ENCODE peak calls at places on chromosomes 7 and 10, in ten cellular contexts. One of them, this sample, is unnamed.

GRCh38 chr7:80722596-80723141 is 84.2 kb downstream of the CD36 start:
- DNase-seq in HEK293T: no peak
- DNase-seq in activated effector memory CD4-positive, alpha-beta T cell treated with anti-CD3 and anti-CD28 coated beads, Interleukin-2, amount 50 U/mL, for 16 hours: no peak
- DNase-seq in Calu3: peak; percentile 60
- DNase-seq in colonic mucosa: no peak
- DNase-seq in fibroblast of the aortic adventitia: peak; percentile 100
- DNase-seq in GM03348: peak; percentile 82
- DNase-seq in NCI-H1105: no peak
- DNase-seq in spleen: no peak
- DNase-seq in anterior cingulate cortex: no peak
- DNase-seq in this sample: peak; percentile 23

GRCh38 chr7:57403601-57404342 is 46.2 kb upstream of the ZNF716 start:
- DNase-seq in HEK293T: no peak
- DNase-seq in activated effector memory CD4-positive, alpha-beta T cell treated with anti-CD3 and anti-CD28 coated beads, Interleukin-2, amount 50 U/mL, for 16 hours: no peak
- DNase-seq in Calu3: no peak
- DNase-seq in colonic mucosa: no peak
- DNase-seq in fibroblast of the aortic adventitia: no peak
- DNase-seq in GM03348: no peak
- DNase-seq in NCI-H1105: peak; percentile 49
- DNase-seq in spleen: peak; percentile 76
- DNase-seq in anterior cingulate cortex: peak; percentile 19
- DNase-seq in this sample: peak; percentile 79

GRCh38 chr10:132264966-132265877 is 42.5 kb downstream of the STK32C start:
- DNase-seq in HEK293T: no peak
- DNase-seq in activated effector memory CD4-positive, alpha-beta T cell treated with anti-CD3 and anti-CD28 coated beads, Interleukin-2, amount 50 U/mL, for 16 hours: no peak
- DNase-seq in Calu3: no peak
- DNase-seq in colonic mucosa: no peak
- DNase-seq in fibroblast of the aortic adventitia: peak; percentile 5
- DNase-seq in GM03348: peak; percentile 77
- DNase-seq in NCI-H1105: no peak
- DNase-seq in spleen: peak; percentile 61
- DNase-seq in anterior cingulate cortex: no peak
- DNase-seq in this sample: peak; percentile 5

GRCh38 chr7:156896388-156897022 is 3.5 kb upstream of the LMBR1 start:
- DNase-seq in HEK293T: no peak
- DNase-seq in activated effector memory CD4-positive, alpha-beta T cell treated with anti-CD3 and anti-CD28 coated beads, Interleukin-2, amount 50 U/mL, for 16 hours: no peak
- DNase-seq in Calu3: no peak
- DNase-seq in colonic mucosa: no peak
- DNase-seq in fibroblast of the aortic adventitia: no peak
- DNase-seq in GM03348: no peak
- DNase-seq in NCI-H1105: no peak
- DNase-seq in spleen: no peak
- DNase-seq in anterior cingulate cortex: no peak
- DNase-seq in this sample: no peak

GRCh38 chr7:143514995-143515735 is 37.5 kb downstream of the TAS2R41 start:
- DNase-seq in HEK293T: no peak
- DNase-seq in activated effector memory CD4-positive, alpha-beta T cell treated with anti-CD3 and anti-CD28 coated beads, Interleukin-2, amount 50 U/mL, for 16 hours: no peak
- DNase-seq in Calu3: no peak
- DNase-seq in colonic mucosa: no peak
- DNase-seq in fibroblast of the aortic adventitia: peak; percentile 27
- DNase-seq in GM03348: peak; percentile 26
- DNase-seq in NCI-H1105: no peak
- DNase-seq in spleen: no peak
- DNase-seq in anterior cingulate cortex: no peak
- DNase-seq in this sample: no peak

GRCh38 chr7:77903597-77903996 is 105.0 kb downstream of the PHTF2 start:
- DNase-seq in HEK293T: peak; percentile 21
- DNase-seq in activated effector memory CD4-positive, alpha-beta T cell treated with anti-CD3 and anti-CD28 coated beads, Interleukin-2, amount 50 U/mL, for 16 hours: peak; percentile 65
- DNase-seq in Calu3: no peak
- DNase-seq in colonic mucosa: no peak
- DNase-seq in fibroblast of the aortic adventitia: peak; percentile 15
- DNase-seq in GM03348: peak; percentile 13
- DNase-seq in NCI-H1105: no peak
- DNase-seq in spleen: no peak
- DNase-seq in anterior cingulate cortex: no peak
- DNase-seq in this sample: no peak

GRCh38 chr10:90751107-90751997 is 106.5 kb downstream of the HTR7 start:
- DNase-seq in HEK293T: peak; percentile 54
- DNase-seq in activated effector memory CD4-positive, alpha-beta T cell treated with anti-CD3 and anti-CD28 coated beads, Interleukin-2, amount 50 U/mL, for 16 hours: peak; percentile 69
- DNase-seq in Calu3: peak; percentile 46
- DNase-seq in colonic mucosa: peak; percentile 32
- DNase-seq in fibroblast of the aortic adventitia: peak; percentile 61
- DNase-seq in GM03348: peak; percentile 47
- DNase-seq in NCI-H1105: no peak
- DNase-seq in spleen: no peak
- DNase-seq in anterior cingulate cortex: no peak
- DNase-seq in this sample: no peak

GRCh38 chr7:2116903-2117680 is 115.7 kb downstream of the MAD1L1 start:
- DNase-seq in HEK293T: no peak
- DNase-seq in activated effector memory CD4-positive, alpha-beta T cell treated with anti-CD3 and anti-CD28 coated beads, Interleukin-2, amount 50 U/mL, for 16 hours: no peak
- DNase-seq in Calu3: no peak
- DNase-seq in colonic mucosa: no peak
- DNase-seq in fibroblast of the aortic adventitia: peak; percentile 50
- DNase-seq in GM03348: peak; percentile 53
- DNase-seq in NCI-H1105: no peak
- DNase-seq in spleen: no peak
- DNase-seq in anterior cingulate cortex: peak; percentile 36
- DNase-seq in this sample: peak; percentile 75

GRCh38 chr7:33425385-33425784 is 296.0 kb downstream of the BBS9 start:
- DNase-seq in HEK293T: no peak
- DNase-seq in activated effector memory CD4-positive, alpha-beta T cell treated with anti-CD3 and anti-CD28 coated beads, Interleukin-2, amount 50 U/mL, for 16 hours: no peak
- DNase-seq in Calu3: no peak
- DNase-seq in colonic mucosa: no peak
- DNase-seq in fibroblast of the aortic adventitia: no peak
- DNase-seq in GM03348: no peak
- DNase-seq in NCI-H1105: no peak
- DNase-seq in spleen: peak; percentile 30
- DNase-seq in anterior cingulate cortex: no peak
- DNase-seq in this sample: no peak

GRCh38 chr7:17638727-17639126 is 301.6 kb downstream of the SNX13 start:
- DNase-seq in HEK293T: no peak
- DNase-seq in activated effector memory CD4-positive, alpha-beta T cell treated with anti-CD3 and anti-CD28 coated beads, Interleukin-2, amount 50 U/mL, for 16 hours: no peak
- DNase-seq in Calu3: peak; percentile 39
- DNase-seq in colonic mucosa: no peak
- DNase-seq in fibroblast of the aortic adventitia: no peak
- DNase-seq in GM03348: no peak
- DNase-seq in NCI-H1105: peak; percentile 18
- DNase-seq in spleen: no peak
- DNase-seq in anterior cingulate cortex: no peak
- DNase-seq in this sample: no peak

GRCh38 chr10:120823251-120823650 is 27.9 kb upstream of the WDR11 start:
- DNase-seq in HEK293T: no peak
- DNase-seq in activated effector memory CD4-positive, alpha-beta T cell treated with anti-CD3 and anti-CD28 coated beads, Interleukin-2, amount 50 U/mL, for 16 hours: no peak
- DNase-seq in Calu3: no peak
- DNase-seq in colonic mucosa: no peak
- DNase-seq in fibroblast of the aortic adventitia: no peak
- DNase-seq in GM03348: no peak
- DNase-seq in NCI-H1105: no peak
- DNase-seq in spleen: no peak
- DNase-seq in anterior cingulate cortex: no peak
- DNase-seq in this sample: no peak

GRCh38 chr10:3482200-3482993 is 302.6 kb downstream of the KLF6 start:
- DNase-seq in HEK293T: peak; percentile 62
- DNase-seq in activated effector memory CD4-positive, alpha-beta T cell treated with anti-CD3 and anti-CD28 coated beads, Interleukin-2, amount 50 U/mL, for 16 hours: no peak
- DNase-seq in Calu3: peak; percentile 68
- DNase-seq in colonic mucosa: peak; percentile 76
- DNase-seq in fibroblast of the aortic adventitia: peak; percentile 89
- DNase-seq in GM03348: peak; percentile 80
- DNase-seq in NCI-H1105: peak; percentile 50
- DNase-seq in spleen: no peak
- DNase-seq in anterior cingulate cortex: no peak
- DNase-seq in this sample: no peak

GRCh38 chr7:55524558-55525310 is 47.6 kb downstream of the VOPP1 start:
- DNase-seq in HEK293T: no peak
- DNase-seq in activated effector memory CD4-positive, alpha-beta T cell treated with anti-CD3 and anti-CD28 coated beads, Interleukin-2, amount 50 U/mL, for 16 hours: no peak
- DNase-seq in Calu3: no peak
- DNase-seq in colonic mucosa: no peak
- DNase-seq in fibroblast of the aortic adventitia: no peak
- DNase-seq in GM03348: no peak
- DNase-seq in NCI-H1105: no peak
- DNase-seq in spleen: no peak
- DNase-seq in anterior cingulate cortex: no peak
- DNase-seq in this sample: no peak

GRCh38 chr7:114364151-114364550 is 50.5 kb upstream of the FOXP2 start:
- DNase-seq in HEK293T: no peak
- DNase-seq in activated effector memory CD4-positive, alpha-beta T cell treated with anti-CD3 and anti-CD28 coated beads, Interleukin-2, amount 50 U/mL, for 16 hours: no peak
- DNase-seq in Calu3: no peak
- DNase-seq in colonic mucosa: no peak
- DNase-seq in fibroblast of the aortic adventitia: no peak
- DNase-seq in GM03348: no peak
- DNase-seq in NCI-H1105: no peak
- DNase-seq in spleen: no peak
- DNase-seq in anterior cingulate cortex: no peak
- DNase-seq in this sample: no peak

GRCh38 chr10:97119058-97119832 is 66.5 kb downstream of the SLIT1 start:
- DNase-seq in HEK293T: no peak
- DNase-seq in activated effector memory CD4-positive, alpha-beta T cell treated with anti-CD3 and anti-CD28 coated beads, Interleukin-2, amount 50 U/mL, for 16 hours: peak; percentile 49
- DNase-seq in Calu3: no peak
- DNase-seq in colonic mucosa: no peak
- DNase-seq in fibroblast of the aortic adventitia: no peak
- DNase-seq in GM03348: no peak
- DNase-seq in NCI-H1105: no peak
- DNase-seq in spleen: peak; percentile 49
- DNase-seq in anterior cingulate cortex: no peak
- DNase-seq in this sample: no peak

GRCh38 chr7:127392182-127392565 is 334 bp downstream of the ZNF800 start:
- DNase-seq in HEK293T: peak; percentile 50
- DNase-seq in activated effector memory CD4-positive, alpha-beta T cell treated with anti-CD3 and anti-CD28 coated beads, Interleukin-2, amount 50 U/mL, for 16 hours: peak; percentile 89
- DNase-seq in Calu3: peak; percentile 68
- DNase-seq in colonic mucosa: peak; percentile 42
- DNase-seq in fibroblast of the aortic adventitia: peak; percentile 35
- DNase-seq in GM03348: peak; percentile 78
- DNase-seq in NCI-H1105: no peak
- DNase-seq in spleen: peak; percentile 95
- DNase-seq in anterior cingulate cortex: no peak
- DNase-seq in this sample: peak; percentile 45

GRCh38 chr10:133166828-133167692 is 7.0 kb downstream of the KNDC1 start:
- DNase-seq in HEK293T: no peak
- DNase-seq in activated effector memory CD4-positive, alpha-beta T cell treated with anti-CD3 and anti-CD28 coated beads, Interleukin-2, amount 50 U/mL, for 16 hours: peak; percentile 58
- DNase-seq in Calu3: no peak
- DNase-seq in colonic mucosa: no peak
- DNase-seq in fibroblast of the aortic adventitia: no peak
- DNase-seq in GM03348: no peak
- DNase-seq in NCI-H1105: no peak
- DNase-seq in spleen: no peak
- DNase-seq in anterior cingulate cortex: peak; percentile 64
- DNase-seq in this sample: no peak

GRCh38 chr7:150781016-150781415 is 19.1 kb downstream of the TMEM176B start:
- DNase-seq in HEK293T: no peak
- DNase-seq in activated effector memory CD4-positive, alpha-beta T cell treated with anti-CD3 and anti-CD28 coated beads, Interleukin-2, amount 50 U/mL, for 16 hours: no peak
- DNase-seq in Calu3: no peak
- DNase-seq in colonic mucosa: no peak
- DNase-seq in fibroblast of the aortic adventitia: peak; percentile 34
- DNase-seq in GM03348: no peak
- DNase-seq in NCI-H1105: no peak
- DNase-seq in spleen: no peak
- DNase-seq in anterior cingulate cortex: no peak
- DNase-seq in this sample: no peak

GRCh38 chr7:71096341-71096740 is 35.6 kb upstream of the GALNT17 start:
- DNase-seq in HEK293T: no peak
- DNase-seq in activated effector memory CD4-positive, alpha-beta T cell treated with anti-CD3 and anti-CD28 coated beads, Interleukin-2, amount 50 U/mL, for 16 hours: no peak
- DNase-seq in Calu3: no peak
- DNase-seq in colonic mucosa: no peak
- DNase-seq in fibroblast of the aortic adventitia: no peak
- DNase-seq in GM03348: no peak
- DNase-seq in NCI-H1105: no peak
- DNase-seq in spleen: no peak
- DNase-seq in anterior cingulate cortex: no peak
- DNase-seq in this sample: no peak

GRCh38 chr7:78265086-78265485 is 466.5 kb downstream of the PHTF2 start:
- DNase-seq in HEK293T: no peak
- DNase-seq in activated effector memory CD4-positive, alpha-beta T cell treated with anti-CD3 and anti-CD28 coated beads, Interleukin-2, amount 50 U/mL, for 16 hours: no peak
- DNase-seq in Calu3: no peak
- DNase-seq in colonic mucosa: no peak
- DNase-seq in fibroblast of the aortic adventitia: no peak
- DNase-seq in GM03348: no peak
- DNase-seq in NCI-H1105: no peak
- DNase-seq in spleen: no peak
- DNase-seq in anterior cingulate cortex: no peak
- DNase-seq in this sample: no peak

GRCh38 chr7:93004906-93005305 is 112.9 kb downstream of the SAMD9 start:
- DNase-seq in HEK293T: no peak
- DNase-seq in activated effector memory CD4-positive, alpha-beta T cell treated with anti-CD3 and anti-CD28 coated beads, Interleukin-2, amount 50 U/mL, for 16 hours: no peak
- DNase-seq in Calu3: no peak
- DNase-seq in colonic mucosa: no peak
- DNase-seq in fibroblast of the aortic adventitia: no peak
- DNase-seq in GM03348: no peak
- DNase-seq in NCI-H1105: no peak
- DNase-seq in spleen: no peak
- DNase-seq in anterior cingulate cortex: no peak
- DNase-seq in this sample: no peak

GRCh38 chr7:102859084-102859798 is 53.6 kb upstream of the LRRC17 start:
- DNase-seq in HEK293T: no peak
- DNase-seq in activated effector memory CD4-positive, alpha-beta T cell treated with anti-CD3 and anti-CD28 coated beads, Interleukin-2, amount 50 U/mL, for 16 hours: no peak
- DNase-seq in Calu3: no peak
- DNase-seq in colonic mucosa: no peak
- DNase-seq in fibroblast of the aortic adventitia: no peak
- DNase-seq in GM03348: no peak
- DNase-seq in NCI-H1105: no peak
- DNase-seq in spleen: no peak
- DNase-seq in anterior cingulate cortex: no peak
- DNase-seq in this sample: no peak

GRCh38 chr10:34528320-34528719 is 286.8 kb downstream of the PARD3 start:
- DNase-seq in HEK293T: no peak
- DNase-seq in activated effector memory CD4-positive, alpha-beta T cell treated with anti-CD3 and anti-CD28 coated beads, Interleukin-2, amount 50 U/mL, for 16 hours: no peak
- DNase-seq in Calu3: peak; percentile 60
- DNase-seq in colonic mucosa: no peak
- DNase-seq in fibroblast of the aortic adventitia: peak; percentile 92
- DNase-seq in GM03348: peak; percentile 81
- DNase-seq in NCI-H1105: no peak
- DNase-seq in spleen: no peak
- DNase-seq in anterior cingulate cortex: no peak
- DNase-seq in this sample: no peak

GRCh38 chr10:116421815-116422214 is 5.8 kb upstream of the PNLIPRP3 start:
- DNase-seq in HEK293T: no peak
- DNase-seq in activated effector memory CD4-positive, alpha-beta T cell treated with anti-CD3 and anti-CD28 coated beads, Interleukin-2, amount 50 U/mL, for 16 hours: no peak
- DNase-seq in Calu3: no peak
- DNase-seq in colonic mucosa: no peak
- DNase-seq in fibroblast of the aortic adventitia: no peak
- DNase-seq in GM03348: no peak
- DNase-seq in NCI-H1105: no peak
- DNase-seq in spleen: no peak
- DNase-seq in anterior cingulate cortex: no peak
- DNase-seq in this sample: no peak

GRCh38 chr7:98135984-98136383 is 29.3 kb downstream of the LMTK2 start:
- DNase-seq in HEK293T: no peak
- DNase-seq in activated effector memory CD4-positive, alpha-beta T cell treated with anti-CD3 and anti-CD28 coated beads, Interleukin-2, amount 50 U/mL, for 16 hours: no peak
- DNase-seq in Calu3: no peak
- DNase-seq in colonic mucosa: no peak
- DNase-seq in fibroblast of the aortic adventitia: no peak
- DNase-seq in GM03348: no peak
- DNase-seq in NCI-H1105: no peak
- DNase-seq in spleen: no peak
- DNase-seq in anterior cingulate cortex: no peak
- DNase-seq in this sample: no peak

GRCh38 chr10:8297951-8298350 is 243.5 kb downstream of the GATA3 start:
- DNase-seq in HEK293T: no peak
- DNase-seq in activated effector memory CD4-positive, alpha-beta T cell treated with anti-CD3 and anti-CD28 coated beads, Interleukin-2, amount 50 U/mL, for 16 hours: no peak
- DNase-seq in Calu3: no peak
- DNase-seq in colonic mucosa: no peak
- DNase-seq in fibroblast of the aortic adventitia: no peak
- DNase-seq in GM03348: no peak
- DNase-seq in NCI-H1105: no peak
- DNase-seq in spleen: no peak
- DNase-seq in anterior cingulate cortex: no peak
- DNase-seq in this sample: no peak

GRCh38 chr10:10911471-10911921 is 106.2 kb upstream of the CELF2 start:
- DNase-seq in HEK293T: no peak
- DNase-seq in activated effector memory CD4-positive, alpha-beta T cell treated with anti-CD3 and anti-CD28 coated beads, Interleukin-2, amount 50 U/mL, for 16 hours: no peak
- DNase-seq in Calu3: peak; percentile 22
- DNase-seq in colonic mucosa: peak; percentile 38
- DNase-seq in fibroblast of the aortic adventitia: peak; percentile 94
- DNase-seq in GM03348: peak; percentile 89
- DNase-seq in NCI-H1105: no peak
- DNase-seq in spleen: no peak
- DNase-seq in anterior cingulate cortex: peak; percentile 8
- DNase-seq in this sample: peak; percentile 64

GRCh38 chr7:29955799-29956476 is 33.7 kb downstream of the SCRN1 start:
- DNase-seq in HEK293T: no peak
- DNase-seq in activated effector memory CD4-positive, alpha-beta T cell treated with anti-CD3 and anti-CD28 coated beads, Interleukin-2, amount 50 U/mL, for 16 hours: no peak
- DNase-seq in Calu3: no peak
- DNase-seq in colonic mucosa: no peak
- DNase-seq in fibroblast of the aortic adventitia: no peak
- DNase-seq in GM03348: no peak
- DNase-seq in NCI-H1105: no peak
- DNase-seq in spleen: peak; percentile 83
- DNase-seq in anterior cingulate cortex: no peak
- DNase-seq in this sample: no peak